ENCODE peak calls at places on chromosomes 11 and 22, in eight cellular contexts. P is transverse colon, S is fibroblast of lung, K is pancreas, T is AG04450, D is lower lobe of right lung, Y is Peyer's patch, C is heart right ventricle. W is an unnamed sample.

GRCh38 chr11:8086001-8086479 is 5.0 kb downstream of the TUB start:
- DNase-seq in P (no peak), S (peak; percentile 63), K (no peak), T (no peak), D (no peak), Y (no peak), C (no peak), W (no peak)

GRCh38 chr11:1351278-1351937 is 38.3 kb upstream of the BRSK2 start:
- DNase-seq in P (no peak), S (no peak), K (no peak), T (no peak), D (no peak), Y (no peak), C (no peak), W (no peak)

GRCh38 chr11:122101625-122102291 is 14.3 kb downstream of the BLID start:
- DNase-seq in P (peak; percentile 28), S (peak; percentile 91), K (peak; percentile 22), T (peak; percentile 53), D (no peak), Y (no peak), C (peak; percentile 44), W (no peak)

GRCh38 chr22:17847360-17848078 is 73.2 kb upstream of the BID start:
- DNase-seq in P (no peak), S (peak; percentile 34), K (no peak), T (no peak), D (no peak), Y (no peak), C (no peak), W (no peak)

GRCh38 chr11:57979532-57980079 is 44.1 kb upstream of the OR9Q1 start:
- DNase-seq in P (no peak), S (peak; percentile 39), K (no peak), T (no peak), D (no peak), Y (no peak), C (no peak), W (no peak)

GRCh38 chr22:28375761-28376534 is 303.7 kb downstream of the TTC28 start:
- DNase-seq in P (no peak), S (peak; percentile 20), K (no peak), T (no peak), D (no peak), Y (no peak), C (no peak), W (no peak)

GRCh38 chr11:112652786-112653390 is 308.3 kb upstream of the NCAM1 start:
- DNase-seq in P (no peak), S (peak; percentile 70), K (no peak), T (no peak), D (no peak), Y (no peak), C (no peak), W (no peak)

GRCh38 chr11:18046116-18046777 is at the start of gene TPH1:
- DNase-seq in P (peak; percentile 34), S (peak; percentile 89), K (peak; percentile 78), T (no peak), D (peak; percentile 67), Y (peak; percentile 49), C (peak; percentile 50), W (no peak)

GRCh38 chr11:44199816-44200215 is 104.3 kb downstream of the EXT2 start:
- DNase-seq in P (no peak), S (peak; percentile 27), K (no peak), T (peak; percentile 21), D (no peak), Y (no peak), C (no peak), W (no peak)

GRCh38 chr11:1082728-1083620 is 8.3 kb downstream of the MUC2 start:
- DNase-seq in P (no peak), S (no peak), K (peak; percentile 70), T (no peak), D (peak; percentile 41), Y (no peak), C (no peak), W (no peak)

GRCh38 chr11:19472679-19473078 is 231.9 kb upstream of the E2F8 start:
- DNase-seq in P (no peak), S (no peak), K (no peak), T (no peak), D (no peak), Y (no peak), C (no peak), W (no peak)

GRCh38 chr11:63837027-63837688 is 1.8 kb upstream of the MARK2 start:
- DNase-seq in P (peak; percentile 85), S (peak; percentile 51), K (no peak), T (no peak), D (peak; percentile 73), Y (peak; percentile 92), C (peak; percentile 57), W (peak; percentile 68)

GRCh38 chr22:35782504-35782903 is 64.8 kb downstream of the APOL5 start:
- DNase-seq in P (no peak), S (peak; percentile 65), K (no peak), T (no peak), D (no peak), Y (no peak), C (no peak), W (no peak)

GRCh38 chr22:35987487-35987886 is 41.1 kb downstream of the RBFOX2 start:
- DNase-seq in P (no peak), S (peak; percentile 48), K (no peak), T (no peak), D (no peak), Y (no peak), C (no peak), W (no peak)

GRCh38 chr11:125772834-125773505 is 5.7 kb downstream of the PATE2 start:
- DNase-seq in P (no peak), S (peak; percentile 100), K (no peak), T (no peak), D (no peak), Y (no peak), C (no peak), W (no peak)

GRCh38 chr11:126927628-126928027 is 72.9 kb downstream of the KIRREL3 start:
- DNase-seq in P (no peak), S (peak; percentile 53), K (no peak), T (no peak), D (peak; percentile 49), Y (no peak), C (no peak), W (no peak)

GRCh38 chr11:107203656-107204055 is 185.4 kb upstream of the GUCY1A2 start:
- DNase-seq in P (no peak), S (no peak), K (no peak), T (no peak), D (no peak), Y (no peak), C (no peak), W (no peak)

GRCh38 chr11:83677730-83678129 is 391.6 kb upstream of the CCDC90B start:
- DNase-seq in P (no peak), S (no peak), K (no peak), T (no peak), D (no peak), Y (no peak), C (no peak), W (no peak)

GRCh38 chr22:49510718-49511117 is 317.0 kb downstream of the BRD1 start:
- DNase-seq in P (no peak), S (no peak), K (no peak), T (no peak), D (no peak), Y (no peak), C (no peak), W (no peak)

GRCh38 chr22:26587991-26588613 is 1.8 kb downstream of the TPST2 start:
- DNase-seq in P (no peak), S (peak; percentile 41), K (no peak), T (no peak), D (no peak), Y (no peak), C (no peak), W (no peak)

GRCh38 chr11:100328626-100329340 is 358.3 kb upstream of the ARHGAP42 start:
- DNase-seq in P (no peak), S (peak; percentile 2), K (no peak), T (no peak), D (no peak), Y (no peak), C (no peak), W (no peak)

GRCh38 chr11:75849917-75850316 is 34.9 kb downstream of the UVRAG start:
- DNase-seq in P (no peak), S (no peak), K (no peak), T (no peak), D (no peak), Y (no peak), C (no peak), W (no peak)

GRCh38 chr11:12005476-12005875 is 3.0 kb downstream of the DKK3 start:
- DNase-seq in P (no peak), S (peak; percentile 78), K (no peak), T (peak; percentile 62), D (no peak), Y (no peak), C (no peak), W (no peak)

GRCh38 chr11:96744697-96745096 is 354.9 kb downstream of the JRKL start:
- DNase-seq in P (no peak), S (no peak), K (no peak), T (no peak), D (no peak), Y (no peak), C (no peak), W (no peak)

GRCh38 chr11:105296806-105297205 is 157.2 kb upstream of the CARD18 start:
- DNase-seq in P (no peak), S (no peak), K (no peak), T (no peak), D (no peak), Y (no peak), C (no peak), W (no peak)

GRCh38 chr11:134332189-134332631 is 422 bp downstream of the GLB1L2 start:
- DNase-seq in P (peak; percentile 53), S (no peak), K (no peak), T (no peak), D (no peak), Y (peak; percentile 54), C (no peak), W (no peak)
- H3K27me3 ChIP-seq in P (peaks cover 6% of the 10 kb centered on the region), S (peaks cover 4% of the 10 kb centered on the region), K (no peaks in the 10 kb centered on the region), T (peaks cover 19% of the 10 kb centered on the region), D (peaks cover 24% of the 10 kb centered on the region), Y (no peaks in the 10 kb centered on the region), C (peaks cover 43% of the 10 kb centered on the region), W (no peaks in the 10 kb centered on the region)

GRCh38 chr11:117815262-117815803 is 9.2 kb downstream of the FXYD2 start:
- DNase-seq in P (peak; percentile 55), S (no peak), K (no peak), T (no peak), D (peak; percentile 76), Y (peak; percentile 87), C (peak; percentile 40), W (peak; percentile 53)
- H3K27ac ChIP-seq in P (peak overlapping the region; percentile 75), S (no peak overlapping the region), K (peak overlapping the region; percentile 89), T (no peak overlapping the region), D (peak overlapping the region; percentile 71), Y (peak overlapping the region; percentile 77), C (peak overlapping the region; percentile 67), W (peak overlapping the region; percentile 74)

GRCh38 chr22:44455151-44455962 is 42.7 kb downstream of the RTL6 start:
- DNase-seq in P (peak; percentile 35), S (no peak), K (no peak), T (no peak), D (no peak), Y (peak; percentile 77), C (no peak), W (peak; percentile 62)
- TF ChIP-seq CTCF in P (no peak), S (no peak), K (no peak), T (no peak), D (no peak), Y (no peak), C (no peak), W (no peak)

DNA sequence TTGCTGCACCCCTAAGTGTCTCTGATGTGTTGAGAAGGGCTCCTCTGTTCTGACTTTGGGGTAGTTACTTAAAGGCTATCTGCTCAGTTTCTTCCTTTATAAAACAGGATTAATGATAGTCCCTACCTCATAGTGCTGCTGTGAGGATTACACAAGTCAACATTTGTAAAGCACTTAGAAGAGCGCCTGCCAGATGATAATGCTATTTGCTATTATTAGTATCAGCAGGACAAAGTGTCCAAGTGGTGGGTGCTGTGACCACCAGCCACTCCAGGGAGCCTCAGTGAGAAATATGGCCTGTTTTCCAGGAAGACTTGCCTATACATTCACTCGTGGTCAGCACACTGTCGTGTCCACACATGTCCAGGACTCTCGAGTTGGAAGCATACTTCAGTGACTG is 16.2 kb downstream of the POU2F3 start:
- DNase-seq in P (no peak), S (no peak), K (no peak), T (no peak), D (no peak), Y (no peak), C (no peak), W (no peak)
- H3K27me3 ChIP-seq in P (peaks cover 64% of the 10 kb centered on the region), S (peaks cover 23% of the 10 kb centered on the region), K (peaks cover 3% of the 10 kb centered on the region), T (peaks cover 75% of the 10 kb centered on the region), D (peaks cover 42% of the 10 kb centered on the region), Y (no peaks in the 10 kb centered on the region), C (peaks cover 69% of the 10 kb centered on the region), W (peaks cover 45% of the 10 kb centered on the region)

W was measured in CD4-positive, alpha-beta T cell.